ENCODE peak calls at places on chromosomes 4 and X, in ten cellular contexts. One of them, this sample, is unnamed.

GRCh38 chr4:87912164-87913004 is 63.1 kb upstream of the SPP1 start:
- DNase-seq in bronchial epithelial cell: no peak
- DNase-seq in HAP-1: no peak
- DNase-seq in ovary: no peak
- DNase-seq in endodermal cell: no peak
- DNase-seq in colonic mucosa: no peak
- DNase-seq in GM12865: no peak
- DNase-seq in AG10803: no peak
- DNase-seq in fibroblast of mammary gland: no peak
- DNase-seq in MM.1S: no peak
- DNase-seq in this sample: no peak

GRCh38 chr4:112348488-112349158 is 51.5 kb downstream of the ALPK1 start:
- DNase-seq in bronchial epithelial cell: peak
- DNase-seq in HAP-1: peak
- DNase-seq in ovary: no peak
- DNase-seq in endodermal cell: peak
- DNase-seq in colonic mucosa: peak
- DNase-seq in GM12865: no peak
- DNase-seq in AG10803: peak
- DNase-seq in fibroblast of mammary gland: peak
- DNase-seq in MM.1S: no peak
- DNase-seq in this sample: peak

GRCh38 chr4:82799006-82799881 is 648 bp upstream of the SCD5 start:
- DNase-seq in bronchial epithelial cell: no peak
- DNase-seq in HAP-1: no peak
- DNase-seq in ovary: no peak
- DNase-seq in endodermal cell: peak
- DNase-seq in colonic mucosa: no peak
- DNase-seq in GM12865: peak
- DNase-seq in AG10803: no peak
- DNase-seq in fibroblast of mammary gland: no peak
- DNase-seq in MM.1S: peak
- DNase-seq in this sample: no peak

GRCh38 chr4:139794158-139794954 is 128.7 kb downstream of the MGST2 start:
- DNase-seq in bronchial epithelial cell: no peak
- DNase-seq in HAP-1: no peak
- DNase-seq in ovary: no peak
- DNase-seq in endodermal cell: no peak
- DNase-seq in colonic mucosa: no peak
- DNase-seq in GM12865: no peak
- DNase-seq in AG10803: peak
- DNase-seq in fibroblast of mammary gland: peak
- DNase-seq in MM.1S: no peak
- DNase-seq in this sample: no peak

GRCh38 chr4:180860136-180860720 is 1383.0 kb upstream of the TENM3 start:
- DNase-seq in bronchial epithelial cell: no peak
- DNase-seq in HAP-1: no peak
- DNase-seq in ovary: no peak
- DNase-seq in endodermal cell: no peak
- DNase-seq in colonic mucosa: no peak
- DNase-seq in GM12865: no peak
- DNase-seq in AG10803: no peak
- DNase-seq in fibroblast of mammary gland: no peak
- DNase-seq in MM.1S: no peak
- DNase-seq in this sample: no peak

GRCh38 chr4:128347930-128348660 is 60.5 kb upstream of the PGRMC2 start:
- DNase-seq in bronchial epithelial cell: no peak
- DNase-seq in HAP-1: no peak
- DNase-seq in ovary: no peak
- DNase-seq in endodermal cell: no peak
- DNase-seq in colonic mucosa: no peak
- DNase-seq in GM12865: no peak
- DNase-seq in AG10803: peak
- DNase-seq in fibroblast of mammary gland: peak
- DNase-seq in MM.1S: no peak
- DNase-seq in this sample: no peak

GRCh38 chrX:96843566-96843965 is 40.1 kb upstream of the RPA4 start:
- DNase-seq in bronchial epithelial cell: no peak
- DNase-seq in HAP-1: peak
- DNase-seq in ovary: no peak
- DNase-seq in endodermal cell: peak
- DNase-seq in colonic mucosa: no peak
- DNase-seq in GM12865: no peak
- DNase-seq in AG10803: no peak
- DNase-seq in fibroblast of mammary gland: no peak
- DNase-seq in MM.1S: no peak
- DNase-seq in this sample: peak

GRCh38 chrX:40012039-40012799 is 85.5 kb downstream of the BCOR start:
- DNase-seq in bronchial epithelial cell: peak
- DNase-seq in HAP-1: no peak
- DNase-seq in ovary: peak
- DNase-seq in endodermal cell: peak
- DNase-seq in colonic mucosa: peak
- DNase-seq in GM12865: no peak
- DNase-seq in AG10803: peak
- DNase-seq in fibroblast of mammary gland: peak
- DNase-seq in MM.1S: no peak
- DNase-seq in this sample: no peak

GRCh38 chrX:68832516-68833447 is 4.0 kb downstream of the EFNB1 start:
- DNase-seq in bronchial epithelial cell: no peak
- DNase-seq in HAP-1: no peak
- DNase-seq in ovary: peak
- DNase-seq in endodermal cell: peak
- DNase-seq in colonic mucosa: peak
- DNase-seq in GM12865: no peak
- DNase-seq in AG10803: no peak
- DNase-seq in fibroblast of mammary gland: no peak
- DNase-seq in MM.1S: no peak
- DNase-seq in this sample: no peak

GRCh38 chr4:96526625-96527024 is 686.7 kb downstream of the PDHA2 start:
- DNase-seq in bronchial epithelial cell: no peak
- DNase-seq in HAP-1: peak
- DNase-seq in ovary: no peak
- DNase-seq in endodermal cell: no peak
- DNase-seq in colonic mucosa: no peak
- DNase-seq in GM12865: no peak
- DNase-seq in AG10803: no peak
- DNase-seq in fibroblast of mammary gland: no peak
- DNase-seq in MM.1S: no peak
- DNase-seq in this sample: no peak

GRCh38 chrX:54807524-54808108 is at the start of gene MAGED2:
- DNase-seq in bronchial epithelial cell: peak
- DNase-seq in HAP-1: peak
- DNase-seq in ovary: peak
- DNase-seq in endodermal cell: peak
- DNase-seq in colonic mucosa: peak
- DNase-seq in GM12865: no peak
- DNase-seq in AG10803: peak
- DNase-seq in fibroblast of mammary gland: peak
- DNase-seq in MM.1S: no peak
- DNase-seq in this sample: no peak

GRCh38 chrX:125340508-125340907 is 20.8 kb downstream of the TEX13C start:
- DNase-seq in bronchial epithelial cell: no peak
- DNase-seq in HAP-1: no peak
- DNase-seq in ovary: no peak
- DNase-seq in endodermal cell: no peak
- DNase-seq in colonic mucosa: no peak
- DNase-seq in GM12865: no peak
- DNase-seq in AG10803: no peak
- DNase-seq in fibroblast of mammary gland: no peak
- DNase-seq in MM.1S: no peak
- DNase-seq in this sample: no peak

GRCh38 chrX:15617111-15617510 is 16.4 kb upstream of the ACE2 start:
- DNase-seq in bronchial epithelial cell: no peak
- DNase-seq in HAP-1: no peak
- DNase-seq in ovary: no peak
- DNase-seq in endodermal cell: no peak
- DNase-seq in colonic mucosa: no peak
- DNase-seq in GM12865: no peak
- DNase-seq in AG10803: no peak
- DNase-seq in fibroblast of mammary gland: peak
- DNase-seq in MM.1S: no peak
- DNase-seq in this sample: no peak

GRCh38 chrX:15616531-15616930 is 15.8 kb upstream of the ACE2 start:
- DNase-seq in bronchial epithelial cell: no peak
- DNase-seq in HAP-1: no peak
- DNase-seq in ovary: no peak
- DNase-seq in endodermal cell: no peak
- DNase-seq in colonic mucosa: no peak
- DNase-seq in GM12865: no peak
- DNase-seq in AG10803: no peak
- DNase-seq in fibroblast of mammary gland: peak
- DNase-seq in MM.1S: no peak
- DNase-seq in this sample: no peak

GRCh38 chrX:15623074-15623473 is 22.3 kb upstream of the ACE2 start:
- DNase-seq in bronchial epithelial cell: no peak
- DNase-seq in HAP-1: no peak
- DNase-seq in ovary: no peak
- DNase-seq in endodermal cell: no peak
- DNase-seq in colonic mucosa: no peak
- DNase-seq in GM12865: no peak
- DNase-seq in AG10803: no peak
- DNase-seq in fibroblast of mammary gland: no peak
- DNase-seq in MM.1S: no peak
- DNase-seq in this sample: no peak

DNA sequence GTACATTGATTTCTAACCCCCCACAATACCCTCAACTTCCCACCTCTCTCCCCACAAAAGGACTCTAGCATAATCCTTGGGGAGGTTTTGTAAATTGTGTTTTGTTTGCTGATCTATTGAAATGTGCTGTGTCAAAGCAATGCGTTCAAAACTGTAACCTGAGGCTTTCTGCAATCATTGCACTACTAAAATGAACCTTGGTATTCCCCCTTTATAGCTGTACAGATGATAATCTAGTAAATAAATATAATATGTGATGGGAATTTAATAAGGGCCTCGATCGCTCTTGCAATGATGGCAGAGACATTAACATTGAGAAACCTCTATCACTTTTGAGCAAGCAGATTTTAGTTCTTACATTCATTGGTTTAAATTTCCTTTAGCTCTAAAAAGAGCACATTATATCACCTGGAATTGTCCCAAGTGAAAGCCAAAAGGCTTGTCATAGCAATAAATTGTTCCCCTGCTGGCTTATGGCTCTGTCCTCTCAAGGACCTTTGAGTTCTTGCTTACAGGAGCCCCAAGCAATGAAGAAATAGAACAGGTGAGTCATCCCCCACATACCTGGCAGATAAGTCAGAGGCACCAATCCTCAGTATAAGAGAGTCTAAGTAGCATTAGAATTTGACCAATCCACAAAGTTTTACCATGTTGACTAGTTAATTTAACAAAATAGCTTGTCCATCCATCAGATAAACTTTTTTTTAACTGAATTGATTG is 18.5 kb upstream of the ACE2 start:
- DNase-seq in bronchial epithelial cell: peak
- DNase-seq in HAP-1: no peak
- DNase-seq in ovary: no peak
- DNase-seq in endodermal cell: no peak
- DNase-seq in colonic mucosa: peak
- DNase-seq in GM12865: no peak
- DNase-seq in AG10803: peak
- DNase-seq in fibroblast of mammary gland: peak
- DNase-seq in MM.1S: no peak
- DNase-seq in this sample: no peak
- H3K4me3 ChIP-seq in bronchial epithelial cell: no peak
- H3K4me3 ChIP-seq in HAP-1: no peak
- H3K4me3 ChIP-seq in ovary: no peak
- H3K4me3 ChIP-seq in endodermal cell: no peak
- H3K4me3 ChIP-seq in colonic mucosa: no peak
- H3K4me3 ChIP-seq in GM12865: no peak
- H3K4me3 ChIP-seq in AG10803: no peak
- H3K4me3 ChIP-seq in fibroblast of mammary gland: no peak
- H3K4me3 ChIP-seq in MM.1S: no peak
- H3K4me3 ChIP-seq in this sample: no peak

GRCh38 chrX:111095974-111096870 is at the start of gene PAK3:
- DNase-seq in bronchial epithelial cell: peak
- DNase-seq in HAP-1: peak
- DNase-seq in ovary: peak
- DNase-seq in endodermal cell: peak
- DNase-seq in colonic mucosa: peak
- DNase-seq in GM12865: no peak
- DNase-seq in AG10803: peak
- DNase-seq in fibroblast of mammary gland: peak
- DNase-seq in MM.1S: peak
- DNase-seq in this sample: no peak
- H3K4me3 ChIP-seq in bronchial epithelial cell: peak
- H3K4me3 ChIP-seq in HAP-1: peak
- H3K4me3 ChIP-seq in ovary: peak
- H3K4me3 ChIP-seq in endodermal cell: peak
- H3K4me3 ChIP-seq in colonic mucosa: peak
- H3K4me3 ChIP-seq in GM12865: peak
- H3K4me3 ChIP-seq in AG10803: peak
- H3K4me3 ChIP-seq in fibroblast of mammary gland: peak
- H3K4me3 ChIP-seq in MM.1S: peak
- H3K4me3 ChIP-seq in this sample: peak

DNA sequence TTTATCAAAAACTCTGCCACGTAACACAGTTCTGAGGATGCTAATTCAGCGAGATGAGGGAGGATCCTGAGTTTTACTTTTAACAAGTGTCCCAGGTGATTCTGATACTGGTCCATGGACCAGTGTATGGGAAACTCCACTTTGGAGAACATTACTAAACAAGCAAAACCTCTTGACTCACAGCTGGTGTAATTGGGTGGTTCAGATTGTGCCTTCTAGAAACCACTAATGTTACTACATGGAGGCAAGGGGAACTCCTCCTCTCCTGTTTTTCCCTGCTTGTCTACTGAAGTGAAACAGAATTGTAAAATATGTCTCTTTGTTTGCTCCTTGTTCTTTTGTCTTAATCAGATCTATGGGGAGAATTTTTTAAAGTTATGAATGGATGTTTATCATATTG is 62.6 kb downstream of the FRAS1 start:
- DNase-seq in bronchial epithelial cell: peak
- DNase-seq in HAP-1: no peak
- DNase-seq in ovary: no peak
- DNase-seq in endodermal cell: no peak
- DNase-seq in colonic mucosa: no peak
- DNase-seq in GM12865: no peak
- DNase-seq in AG10803: peak
- DNase-seq in fibroblast of mammary gland: peak
- DNase-seq in MM.1S: no peak
- DNase-seq in this sample: no peak
- H3K4me3 ChIP-seq in bronchial epithelial cell: no peak
- H3K4me3 ChIP-seq in HAP-1: no peak
- H3K4me3 ChIP-seq in ovary: no peak
- H3K4me3 ChIP-seq in endodermal cell: no peak
- H3K4me3 ChIP-seq in colonic mucosa: no peak
- H3K4me3 ChIP-seq in GM12865: no peak
- H3K4me3 ChIP-seq in AG10803: no peak
- H3K4me3 ChIP-seq in fibroblast of mammary gland: no peak
- H3K4me3 ChIP-seq in MM.1S: no peak
- H3K4me3 ChIP-seq in this sample: no peak

DNA sequence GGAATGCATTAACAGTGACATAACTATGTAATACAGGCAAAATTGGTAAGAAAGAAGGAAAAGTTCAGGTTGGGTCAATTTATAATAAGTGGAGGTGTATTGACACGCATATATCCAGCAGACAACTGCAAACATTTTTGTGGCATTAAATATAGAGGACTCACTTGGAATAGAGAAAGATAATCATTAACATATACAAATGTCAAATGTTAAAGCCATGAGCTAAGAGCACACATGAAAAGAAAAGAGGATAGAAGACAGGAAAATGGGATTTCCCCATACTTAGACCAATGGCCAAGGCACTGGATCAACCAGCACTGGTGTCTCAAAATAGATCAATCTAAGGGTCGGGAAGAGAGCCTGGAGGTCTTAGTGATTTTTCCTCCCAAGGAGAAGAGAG is 187.6 kb downstream of the PDGFC start:
- DNase-seq in bronchial epithelial cell: no peak
- DNase-seq in HAP-1: no peak
- DNase-seq in ovary: no peak
- DNase-seq in endodermal cell: no peak
- DNase-seq in colonic mucosa: no peak
- DNase-seq in GM12865: no peak
- DNase-seq in AG10803: no peak
- DNase-seq in fibroblast of mammary gland: no peak
- DNase-seq in MM.1S: no peak
- DNase-seq in this sample: no peak
- H3K4me3 ChIP-seq in bronchial epithelial cell: no peak
- H3K4me3 ChIP-seq in HAP-1: no peak
- H3K4me3 ChIP-seq in ovary: no peak
- H3K4me3 ChIP-seq in endodermal cell: no peak
- H3K4me3 ChIP-seq in colonic mucosa: no peak
- H3K4me3 ChIP-seq in GM12865: no peak
- H3K4me3 ChIP-seq in AG10803: no peak
- H3K4me3 ChIP-seq in fibroblast of mammary gland: no peak
- H3K4me3 ChIP-seq in MM.1S: no peak
- H3K4me3 ChIP-seq in this sample: no peak